ENCODE peak calls at places on chromosome 1, in eight cellular contexts. E is tibial artery; Z is esophagus squamous epithelium; X is left ventricle myocardium inferior; R is adrenal gland; F is dorsolateral prefrontal cortex; W is neural progenitor cell; K is CD8-positive, alpha-beta T cell. T is an unnamed sample.

GRCh38 chr1:56120021-56120420 is 459.3 kb downstream of the PLPP3 start:
- DNase-seq in X (no peak), Z (no peak), E (no peak), W (no peak), F (no peak), K (no peak), R (no peak), T (no peak)

GRCh38 chr1:156560585-156561163 is 11.7 kb downstream of the IQGAP3 start:
- DNase-seq in E (no peak), F (no peak), W (no peak), X (no peak), K (no peak), Z (no peak), R (no peak), T (no peak)

GRCh38 chr1:229781453-229781852 is 155.4 kb downstream of the URB2 start:
- DNase-seq in F (no peak), E (no peak), R (no peak), W (no peak), X (no peak), K (no peak), Z (no peak), T (no peak)

GRCh38 chr1:23791434-23792047 is 596 bp downstream of the LYPLA2 start:
- DNase-seq in E (no peak), K (no peak), X (peak), Z (no peak), F (no peak), W (peak), R (peak), T (no peak)

GRCh38 chr1:32240140-32240951 is 6.7 kb upstream of the FAM167B start:
- DNase-seq in Z (no peak), K (peak), R (peak), E (peak), X (peak), W (peak), F (peak), T (peak)

GRCh38 chr1:36925251-36925650 is 109.1 kb downstream of the GRIK3 start:
- DNase-seq in F (no peak), K (no peak), E (no peak), R (no peak), Z (no peak), W (no peak), X (no peak), T (no peak)

GRCh38 chr1:78323311-78323710 is 167.5 kb upstream of the PTGFR start:
- DNase-seq in X (no peak), Z (no peak), W (no peak), R (no peak), E (no peak), F (no peak), K (no peak), T (no peak)

GRCh38 chr1:202233171-202233570 is 39.6 kb downstream of the LGR6 start:
- DNase-seq in W (no peak), K (no peak), E (no peak), X (no peak), R (no peak), F (no peak), Z (no peak), T (no peak)

GRCh38 chr1:23899070-23899469 is 14.1 kb downstream of the CNR2 start:
- DNase-seq in R (no peak), E (no peak), X (no peak), W (no peak), Z (no peak), F (no peak), K (no peak), T (no peak)

GRCh38 chr1:170893655-170894297 is 41.6 kb upstream of the MROH9 start:
- DNase-seq in Z (no peak), E (no peak), X (no peak), K (no peak), R (no peak), F (no peak), W (peak), T (no peak)

GRCh38 chr1:183804916-183805734 is at the start of gene RGL1:
- DNase-seq in K (no peak), F (peak), Z (no peak), R (peak), W (peak), E (peak), X (peak), T (peak)

GRCh38 chr1:39613250-39613649 is 26.2 kb downstream of the HEYL start:
- DNase-seq in X (no peak), E (no peak), R (no peak), Z (no peak), K (no peak), F (no peak), W (no peak), T (no peak)

GRCh38 chr1:55986003-55986402 is 593.4 kb downstream of the PLPP3 start:
- DNase-seq in K (no peak), R (no peak), F (no peak), Z (no peak), W (no peak), X (no peak), E (no peak), T (no peak)

GRCh38 chr1:112533029-112533428 is 24.3 kb downstream of the WNT2B start:
- DNase-seq in R (no peak), X (no peak), Z (no peak), E (no peak), K (no peak), F (no peak), W (no peak), T (no peak)

GRCh38 chr1:183370399-183371058 is 47.7 kb downstream of the NMNAT2 start:
- DNase-seq in E (no peak), R (no peak), Z (no peak), W (no peak), X (no peak), F (no peak), K (no peak), T (no peak)

GRCh38 chr1:243416510-243416909 is 160.7 kb downstream of the SDCCAG8 start:
- DNase-seq in E (no peak), W (no peak), K (no peak), R (no peak), F (no peak), Z (no peak), X (no peak), T (no peak)

GRCh38 chr1:79105499-79105898 is 99.0 kb upstream of the ADGRL4 start:
- DNase-seq in K (no peak), R (no peak), W (no peak), Z (no peak), X (no peak), F (no peak), E (no peak), T (no peak)

GRCh38 chr1:109718495-109718894 is 6.4 kb downstream of the GSTM5 start:
- DNase-seq in E (no peak), K (no peak), R (no peak), X (no peak), F (no peak), W (peak), Z (no peak), T (no peak)

GRCh38 chr1:108124023-108124422 is 76.1 kb downstream of the SLC25A24 start:
- DNase-seq in W (no peak), X (no peak), K (no peak), E (no peak), R (no peak), Z (no peak), F (no peak), T (no peak)

GRCh38 chr1:54850082-54850730 is 36.8 kb downstream of the DHCR24 start:
- DNase-seq in X (no peak), R (no peak), W (no peak), Z (no peak), E (no peak), K (no peak), F (peak), T (no peak)

GRCh38 chr1:94115254-94115899 is 5.6 kb downstream of the ABCA4 start:
- DNase-seq in Z (no peak), X (no peak), R (no peak), W (no peak), E (no peak), F (no peak), K (no peak), T (no peak)
- H3K27ac ChIP-seq in Z (no peak), X (no peak), R (no peak), W (no peak), E (no peak), F (no peak), K (no peak), T (no peak)

DNA sequence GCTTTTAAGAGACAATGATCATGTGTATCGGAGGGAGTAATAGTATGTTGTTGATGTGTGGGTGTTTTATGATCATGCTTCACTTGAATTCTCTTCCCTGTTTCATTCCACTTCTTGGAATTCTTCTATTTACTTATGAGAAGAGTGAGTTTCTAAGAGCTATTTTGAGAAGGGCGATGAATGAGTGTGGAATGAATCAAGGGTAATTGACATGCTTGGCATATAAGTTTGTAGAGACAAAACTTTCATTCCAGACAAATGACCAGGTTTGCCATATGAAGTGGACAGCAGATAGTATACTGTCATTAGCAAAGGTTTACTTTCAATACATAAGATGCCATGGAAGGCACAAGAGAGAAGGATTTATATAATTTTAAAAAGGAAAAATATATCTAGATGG is 42.3 kb upstream of the PDC start:
- DNase-seq in X (no peak), Z (no peak), W (no peak), K (no peak), R (no peak), F (no peak), E (no peak), T (no peak)
- H3K4me3 ChIP-seq in X (no peak), Z (no peak), W (no peak), K (no peak), R (no peak), F (no peak), E (no peak), T (no peak)

DNA sequence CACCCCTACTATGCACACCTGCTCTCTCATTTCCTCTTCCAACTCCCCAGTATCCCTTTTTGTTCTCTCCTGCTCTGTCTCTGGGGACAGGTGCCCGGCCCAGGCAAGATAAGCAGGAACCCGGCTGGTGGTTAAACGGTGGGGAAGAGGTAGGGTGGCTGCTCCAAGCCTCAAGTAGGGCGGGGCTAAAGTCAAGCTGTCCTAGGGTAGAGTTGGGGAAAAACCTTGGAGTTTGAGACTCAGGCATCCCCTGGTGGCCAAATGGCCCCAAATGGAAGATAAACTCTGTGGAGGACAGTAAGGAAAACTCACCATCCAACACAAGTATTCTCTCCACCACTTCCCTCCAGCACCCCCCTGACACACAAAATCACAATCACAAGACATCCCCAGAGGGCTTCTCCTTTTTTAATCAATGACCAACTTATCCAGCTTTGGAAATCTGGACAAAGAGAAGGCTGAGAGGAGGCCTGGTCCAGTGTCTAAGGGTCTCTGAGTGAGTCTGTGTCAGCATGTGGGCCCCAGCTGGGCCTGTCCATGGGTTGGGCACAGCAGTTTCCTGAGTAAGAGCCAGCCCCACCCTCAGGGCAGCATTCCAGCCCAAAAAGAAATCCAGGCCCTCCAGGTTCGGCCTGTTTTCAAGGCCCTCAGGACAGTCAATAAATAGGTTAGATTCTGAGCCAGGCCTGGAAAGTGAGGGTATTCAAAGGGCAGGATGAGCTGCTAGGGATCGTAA is 9.8 kb downstream of the POMGNT1 start:
- DNase-seq in W (no peak), R (no peak), Z (no peak), F (no peak), K (no peak), X (no peak), E (no peak), T (no peak)
- H3K27ac ChIP-seq in W (no peak), R (no peak), Z (peak), F (no peak), K (no peak), X (peak), E (peak), T (peak)

GRCh38 chr1:172390620-172391491 is 29.6 kb upstream of the C1orf105 start:
- DNase-seq in K (no peak), W (peak), X (no peak), R (no peak), Z (no peak), E (peak), F (no peak), T (peak)
- H3K4me3 ChIP-seq in K (no peak), W (no peak), X (peak), R (no peak), Z (no peak), E (peak), F (no peak), T (no peak)

DNA sequence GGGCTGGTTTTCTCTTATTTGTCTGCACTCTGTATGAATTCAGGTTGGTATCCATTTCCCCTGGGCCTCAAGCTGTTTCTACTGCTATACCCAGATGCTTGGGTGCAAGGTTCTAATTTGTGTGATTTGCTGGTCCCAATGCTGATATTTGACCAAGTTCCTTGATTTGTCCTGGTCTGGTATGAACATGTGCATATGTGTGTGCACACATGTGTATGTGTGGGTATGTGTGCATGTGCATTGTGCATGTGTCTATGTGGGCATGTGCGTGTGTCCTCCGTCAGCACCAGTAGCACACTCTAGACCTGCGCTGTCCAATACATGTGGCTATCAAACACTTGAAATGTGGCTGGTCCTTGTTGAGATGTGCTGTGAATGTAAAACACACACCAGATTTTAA is 102.4 kb upstream of the TSPAN2 start:
- DNase-seq in R (no peak), W (no peak), E (no peak), X (no peak), F (no peak), K (no peak), Z (no peak), T (no peak)
- H3K27ac ChIP-seq in R (no peak), W (no peak), E (peak), X (no peak), F (no peak), K (no peak), Z (no peak), T (no peak)